ENCODE peak calls at places on chromosomes 1 and 21, in four cellular contexts. P is CD8-positive, alpha-beta T cell; Z is thoracic aorta; R is tibial artery. D is an unnamed sample. For H3K4me1, the result is how much of the 10 kb centered on the place peaks cover.

GRCh38 chr1:241992734-241993133 is 6.2 kb downstream of the MAP1LC3C start:
- DNase-seq in P (no peak), Z (no peak), R (no peak), D (no peak)

GRCh38 chr1:176903474-176903873 is 261.0 kb downstream of the ASTN1 start:
- DNase-seq in P (no peak), Z (no peak), R (no peak), D (no peak)

GRCh38 chr1:88272216-88272615 is 411.9 kb upstream of the PKN2 start:
- DNase-seq in P (no peak), Z (no peak), R (no peak), D (no peak)

GRCh38 chr1:246947255-246947654 is 15.5 kb upstream of the AHCTF1 start:
- DNase-seq in P (no peak), Z (peak), R (peak), D (peak)

GRCh38 chr1:204714861-204715511 is 29.4 kb upstream of the LRRN2 start:
- DNase-seq in P (no peak), Z (no peak), R (no peak), D (no peak)

GRCh38 chr1:245348626-245349025 is 193.8 kb downstream of the KIF26B start:
- DNase-seq in P (no peak), Z (no peak), R (peak), D (no peak)

GRCh38 chr1:9996624-9997582 is at the start of gene RBP7:
- DNase-seq in P (peak), Z (no peak), R (peak), D (no peak)

GRCh38 chr1:15707239-15707940 is 23.3 kb downstream of the PLEKHM2 start:
- DNase-seq in P (no peak), Z (no peak), R (no peak), D (no peak)

GRCh38 chr1:43351421-43352350 is 7.1 kb upstream of the CDC20 start:
- DNase-seq in P (no peak), Z (no peak), R (no peak), D (no peak)

GRCh38 chr1:165949335-165950130 is 122.1 kb downstream of the UCK2 start:
- DNase-seq in P (no peak), Z (no peak), R (no peak), D (no peak)

GRCh38 chr21:15080504-15080903 is 15.7 kb upstream of the NRIP1 start:
- DNase-seq in P (no peak), Z (no peak), R (no peak), D (no peak)

GRCh38 chr1:111441573-111442192 is 7.4 kb downstream of the WDR77 start:
- DNase-seq in P (peak), Z (no peak), R (no peak), D (no peak)

GRCh38 chr1:15678578-15678977 is 5.5 kb upstream of the PLEKHM2 start:
- DNase-seq in P (no peak), Z (no peak), R (no peak), D (peak)

GRCh38 chr1:43107664-43108063 is 64.4 kb downstream of the EBNA1BP2 start:
- DNase-seq in P (no peak), Z (no peak), R (no peak), D (no peak)

GRCh38 chr1:172811698-172812097 is 152.8 kb downstream of the FASLG start:
- DNase-seq in P (no peak), Z (no peak), R (no peak), D (no peak)

GRCh38 chr1:187306671-187307415 is 478.1 kb downstream of the PLA2G4A start:
- DNase-seq in P (no peak), Z (no peak), R (no peak), D (no peak)

GRCh38 chr1:64653466-64653865 is 91.4 kb upstream of the RAVER2 start:
- DNase-seq in P (no peak), Z (no peak), R (no peak), D (no peak)

GRCh38 chr21:15289896-15290841 is 225.4 kb upstream of the NRIP1 start:
- DNase-seq in P (no peak), Z (no peak), R (no peak), D (no peak)

GRCh38 chr1:234544094-234544579 is 65.2 kb upstream of the TARBP1 start:
- DNase-seq in P (peak), Z (peak), R (peak), D (no peak)

GRCh38 chr21:26846036-26846931 is 1.1 kb upstream of the ADAMTS1 start:
- DNase-seq in P (no peak), Z (peak), R (peak), D (peak)

GRCh38 chr1:89659322-89660061 is 26.6 kb downstream of the LRRC8C start:
- DNase-seq in P (no peak), Z (no peak), R (no peak), D (no peak)

GRCh38 chr1:34362949-34363348 is 186.2 kb downstream of the C1orf94 start:
- DNase-seq in P (no peak), Z (no peak), R (no peak), D (no peak)

GRCh38 chr21:31395268-31395667 is 51.2 kb upstream of the TIAM1 start:
- DNase-seq in P (no peak), Z (no peak), R (no peak), D (no peak)

GRCh38 chr1:155320661-155321576 is at the start of gene RUSC1:
- DNase-seq in P (peak), Z (peak), R (peak), D (peak)

GRCh38 chr1:1615256-1616044 is at the start of gene MIB2:
- DNase-seq in P (peak), Z (peak), R (peak), D (peak)

GRCh38 chr1:114330451-114330983 is 176.8 kb upstream of the SYT6 start:
- DNase-seq in P (peak), Z (no peak), R (no peak), D (no peak)

GRCh38 chr1:9143250-9143649 is 14.3 kb upstream of the GPR157 start:
- DNase-seq in P (no peak), Z (no peak), R (peak), D (no peak)

GRCh38 chr1:12593621-12594066 is 24.4 kb downstream of the DHRS3 start:
- DNase-seq in P (no peak), Z (peak), R (peak), D (peak)
- H3K4me1 ChIP-seq in P (under half), Z (half or more), R (half or more), D (under half)

DNA sequence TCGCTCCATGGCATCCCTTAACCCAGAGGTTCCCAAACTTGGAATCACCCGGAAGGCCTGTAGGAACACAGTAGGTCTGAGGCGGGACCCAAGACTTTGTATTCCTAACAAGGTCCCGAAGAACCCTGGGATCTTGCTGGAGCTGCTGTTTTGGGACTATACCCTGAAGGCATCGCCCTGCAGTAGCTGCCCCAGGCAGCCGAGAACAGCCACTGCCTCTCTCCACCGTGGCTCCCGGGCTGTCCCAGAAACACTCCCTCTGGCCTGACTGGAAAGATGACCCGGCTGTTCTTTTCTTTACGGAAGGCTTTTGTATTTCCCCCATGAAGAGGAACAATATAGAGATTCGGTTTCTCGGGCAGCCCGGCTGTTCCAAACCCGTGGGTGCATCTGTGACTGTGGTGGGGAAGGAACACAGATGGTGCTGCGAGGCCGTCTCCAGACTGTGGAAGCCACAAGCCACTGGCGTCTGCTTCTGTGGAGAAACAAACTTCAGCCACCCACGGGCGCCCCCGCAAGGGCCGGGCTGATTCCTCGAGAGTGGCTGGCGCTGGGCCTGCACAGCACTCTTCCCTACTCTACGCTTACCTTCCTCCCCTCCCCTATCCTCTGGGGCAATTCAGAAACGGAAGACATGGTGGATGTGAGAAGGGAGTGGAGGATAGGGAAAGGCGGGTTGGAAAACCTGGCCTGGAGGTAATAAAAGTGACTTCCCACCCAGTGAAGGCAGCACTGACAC is 33.8 kb upstream of the VASH2 start:
- DNase-seq in P (no peak), Z (no peak), R (no peak), D (no peak)
- TF ChIP-seq CTCF in P (no peak), Z (no peak), R (no peak), D (no peak)

GRCh38 chr1:94993931-94994645 is 67.2 kb upstream of the CNN3 start:
- DNase-seq in P (no peak), Z (no peak), R (no peak), D (no peak)
- H3K27ac ChIP-seq in P (no peak), Z (no peak), R (no peak), D (no peak)

GRCh38 chr1:27566462-27567182 is 37.3 kb downstream of the AHDC1 start:
- DNase-seq in P (no peak), Z (no peak), R (no peak), D (no peak)
- H3K4me1 ChIP-seq in P (under half), Z (half or more), R (half or more), D (half or more)

GRCh38 chr1:108644984-108645383 is 15.9 kb downstream of the HENMT1 start:
- DNase-seq in P (peak), Z (no peak), R (no peak), D (no peak)

GRCh38 chr1:108645479-108646184 is 15.3 kb downstream of the HENMT1 start:
- DNase-seq in P (peak), Z (no peak), R (no peak), D (no peak)

GRCh38 chr1:108646265-108646660 is 14.6 kb downstream of the HENMT1 start:
- DNase-seq in P (no peak), Z (no peak), R (no peak), D (no peak)

GRCh38 chr1:108646661-108647269 is 14.1 kb downstream of the HENMT1 start:
- DNase-seq in P (peak), Z (peak), R (peak), D (peak)

DNA sequence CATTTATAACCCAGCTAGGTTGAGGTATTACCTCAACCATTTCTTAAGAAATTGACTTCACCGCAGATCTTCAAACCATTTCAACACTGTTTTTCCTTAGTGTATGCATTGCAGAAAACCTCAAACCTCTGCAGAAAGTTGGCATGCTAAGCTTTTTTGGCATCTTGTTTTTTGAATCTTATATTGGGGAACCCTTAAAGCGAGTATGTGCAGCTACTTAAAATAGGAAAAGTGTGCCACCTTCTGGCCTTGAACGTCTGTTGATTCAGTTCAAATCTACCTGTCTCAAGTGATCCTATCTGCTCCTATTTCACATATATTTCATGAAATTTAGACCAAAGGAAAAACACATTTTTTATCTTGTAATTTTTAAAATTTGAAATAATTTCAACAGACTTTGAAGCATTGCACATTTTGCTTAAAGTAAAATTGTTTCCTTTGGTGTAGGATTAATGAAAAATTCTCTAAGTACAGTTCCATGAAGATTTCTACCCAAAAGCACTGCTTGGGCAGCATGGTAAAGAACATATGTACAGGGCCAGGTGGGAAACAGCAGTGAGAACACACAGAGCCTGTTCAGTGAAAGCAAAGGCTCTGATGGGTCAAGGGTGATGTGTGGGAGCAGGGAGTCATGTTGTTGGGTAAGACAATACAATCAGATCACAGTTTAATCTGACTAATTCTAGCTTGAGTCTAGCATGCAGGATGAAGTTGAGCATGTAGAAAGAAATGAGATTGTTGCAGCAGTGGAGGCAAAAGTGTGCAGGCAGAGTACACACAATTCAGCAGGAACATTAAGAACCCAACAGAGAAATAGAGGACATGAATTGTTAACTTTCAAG is 17.2 kb downstream of the HENMT1 start:
- DNase-seq in P (peak), Z (no peak), R (no peak), D (no peak)
- TF ChIP-seq CTCF in P (peak), Z (peak), R (peak), D (peak)

DNA sequence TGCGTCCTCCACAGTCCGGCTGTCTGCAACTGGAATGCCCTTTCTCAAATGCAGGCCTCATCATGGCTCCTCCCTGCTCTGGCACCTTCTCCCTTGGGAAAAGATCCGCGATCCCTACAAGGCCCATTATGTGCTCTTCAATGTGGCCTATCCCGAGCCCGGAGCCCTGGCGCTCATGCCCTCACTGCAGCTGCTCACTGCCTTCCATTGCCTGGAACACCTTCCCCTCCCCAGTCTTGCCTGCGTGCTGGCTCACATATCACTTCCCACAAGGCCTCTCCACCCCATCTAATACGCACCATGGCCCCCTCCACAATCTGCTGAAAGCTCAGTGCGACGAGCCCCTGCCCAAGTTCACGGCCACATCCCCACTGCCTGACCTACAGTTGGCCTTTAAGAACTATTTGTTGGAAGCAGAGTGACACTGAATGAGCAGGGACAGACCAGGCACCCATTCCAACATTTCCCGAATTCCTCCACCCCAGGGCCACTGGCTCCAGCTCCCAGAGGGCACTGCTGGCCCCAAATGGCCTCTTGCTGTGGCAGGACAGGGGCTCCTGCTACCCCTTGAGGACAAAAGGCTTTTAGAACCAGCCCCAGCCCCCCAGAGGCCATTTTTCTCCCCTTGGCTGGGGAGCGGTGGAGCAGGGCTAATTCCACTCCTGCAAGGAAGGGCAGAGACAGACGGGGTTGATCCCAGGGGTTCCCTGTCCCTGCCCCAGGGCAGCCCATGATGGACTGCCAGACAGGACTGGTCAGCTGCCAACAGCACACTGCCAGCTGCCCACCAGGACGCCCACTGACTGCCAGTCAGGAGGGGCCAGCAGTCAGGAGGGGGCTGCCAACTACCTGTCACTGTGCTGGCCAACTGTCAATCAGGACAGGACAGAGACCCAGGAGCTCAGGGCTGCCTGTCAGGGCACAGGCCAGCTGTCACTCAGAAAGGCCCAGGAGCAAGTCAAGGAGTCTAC is 64.8 kb downstream of the DHRS3 start:
- DNase-seq in P (no peak), Z (no peak), R (peak), D (no peak)
- H3K27ac ChIP-seq in P (no peak), Z (peak), R (peak), D (peak)